ENCODE peak calls at places on chromosomes 7 and 10, in ten cellular contexts. One of them, this sample, is unnamed.

GRCh38 chr7:16841681-16842080 is 36.9 kb upstream of the AGR2 start:
- DNase-seq in astrocyte of the spinal cord: peak
- DNase-seq in occipital lobe: no peak
- DNase-seq in activated T-cell treated with anti-CD3 and anti-CD28 coated beads, Interleukin-2, amount 50 U/mL, for 1 hour: no peak
- DNase-seq in uterus: no peak
- DNase-seq in left cardiac atrium: no peak
- DNase-seq in nephron progenitor cell: no peak
- DNase-seq in dorsolateral prefrontal cortex: no peak
- DNase-seq in NCI-H1105: no peak
- DNase-seq in aorta: no peak
- DNase-seq in this sample: no peak

GRCh38 chr7:81285142-81285871 is 366.5 kb upstream of the SEMA3C start:
- DNase-seq in astrocyte of the spinal cord: peak
- DNase-seq in occipital lobe: no peak
- DNase-seq in activated T-cell treated with anti-CD3 and anti-CD28 coated beads, Interleukin-2, amount 50 U/mL, for 1 hour: no peak
- DNase-seq in uterus: no peak
- DNase-seq in left cardiac atrium: no peak
- DNase-seq in nephron progenitor cell: no peak
- DNase-seq in dorsolateral prefrontal cortex: no peak
- DNase-seq in NCI-H1105: no peak
- DNase-seq in aorta: no peak
- DNase-seq in this sample: no peak

GRCh38 chr7:28572321-28573058 is 160.2 kb downstream of the CREB5 start:
- DNase-seq in astrocyte of the spinal cord: no peak
- DNase-seq in occipital lobe: no peak
- DNase-seq in activated T-cell treated with anti-CD3 and anti-CD28 coated beads, Interleukin-2, amount 50 U/mL, for 1 hour: no peak
- DNase-seq in uterus: no peak
- DNase-seq in left cardiac atrium: no peak
- DNase-seq in nephron progenitor cell: no peak
- DNase-seq in dorsolateral prefrontal cortex: no peak
- DNase-seq in NCI-H1105: peak
- DNase-seq in aorta: no peak
- DNase-seq in this sample: no peak

GRCh38 chr10:19930936-19931859 is 115.0 kb downstream of the PLXDC2 start:
- DNase-seq in astrocyte of the spinal cord: peak
- DNase-seq in occipital lobe: no peak
- DNase-seq in activated T-cell treated with anti-CD3 and anti-CD28 coated beads, Interleukin-2, amount 50 U/mL, for 1 hour: no peak
- DNase-seq in uterus: peak
- DNase-seq in left cardiac atrium: no peak
- DNase-seq in nephron progenitor cell: peak
- DNase-seq in dorsolateral prefrontal cortex: no peak
- DNase-seq in NCI-H1105: peak
- DNase-seq in aorta: no peak
- DNase-seq in this sample: no peak

GRCh38 chr7:44065431-44066110 is at the start of gene PGAM2:
- DNase-seq in astrocyte of the spinal cord: no peak
- DNase-seq in occipital lobe: no peak
- DNase-seq in activated T-cell treated with anti-CD3 and anti-CD28 coated beads, Interleukin-2, amount 50 U/mL, for 1 hour: peak
- DNase-seq in uterus: no peak
- DNase-seq in left cardiac atrium: peak
- DNase-seq in nephron progenitor cell: no peak
- DNase-seq in dorsolateral prefrontal cortex: peak
- DNase-seq in NCI-H1105: peak
- DNase-seq in aorta: peak
- DNase-seq in this sample: peak

GRCh38 chr7:66929935-66930334 is 8.9 kb downstream of the TMEM248 start:
- DNase-seq in astrocyte of the spinal cord: no peak
- DNase-seq in occipital lobe: no peak
- DNase-seq in activated T-cell treated with anti-CD3 and anti-CD28 coated beads, Interleukin-2, amount 50 U/mL, for 1 hour: no peak
- DNase-seq in uterus: no peak
- DNase-seq in left cardiac atrium: no peak
- DNase-seq in nephron progenitor cell: no peak
- DNase-seq in dorsolateral prefrontal cortex: no peak
- DNase-seq in NCI-H1105: no peak
- DNase-seq in aorta: no peak
- DNase-seq in this sample: no peak

GRCh38 chr7:131845573-131846337 is 289.3 kb upstream of the PODXL start:
- DNase-seq in astrocyte of the spinal cord: no peak
- DNase-seq in occipital lobe: no peak
- DNase-seq in activated T-cell treated with anti-CD3 and anti-CD28 coated beads, Interleukin-2, amount 50 U/mL, for 1 hour: no peak
- DNase-seq in uterus: no peak
- DNase-seq in left cardiac atrium: no peak
- DNase-seq in nephron progenitor cell: no peak
- DNase-seq in dorsolateral prefrontal cortex: no peak
- DNase-seq in NCI-H1105: no peak
- DNase-seq in aorta: no peak
- DNase-seq in this sample: no peak

GRCh38 chr10:95250856-95251255 is 39.9 kb downstream of the PDLIM1 start:
- DNase-seq in astrocyte of the spinal cord: no peak
- DNase-seq in occipital lobe: no peak
- DNase-seq in activated T-cell treated with anti-CD3 and anti-CD28 coated beads, Interleukin-2, amount 50 U/mL, for 1 hour: no peak
- DNase-seq in uterus: no peak
- DNase-seq in left cardiac atrium: no peak
- DNase-seq in nephron progenitor cell: no peak
- DNase-seq in dorsolateral prefrontal cortex: no peak
- DNase-seq in NCI-H1105: no peak
- DNase-seq in aorta: no peak
- DNase-seq in this sample: no peak

This sample was measured in psoas muscle.